ENCODE peak calls at places on chromosomes 1 and 21, in six cellular contexts. One of them, this sample, is unnamed.

GRCh38 chr1:1039145-1039910 is 19.4 kb downstream of the AGRN start:
- DNase-seq in SHP77 treated with DMSO at 0.1 percent for 48 hours: no peak
- DNase-seq in glomerular endothelial cell: no peak
- DNase-seq in HS-27A: no peak
- DNase-seq in sciatic nerve: no peak
- DNase-seq in right atrium auricular region: no peak
- DNase-seq in this sample: no peak

GRCh38 chr21:17925000-17925610 is 105.9 kb upstream of the C21orf91 start:
- DNase-seq in SHP77 treated with DMSO at 0.1 percent for 48 hours: no peak
- DNase-seq in glomerular endothelial cell: peak; percentile 18
- DNase-seq in HS-27A: peak; percentile 35
- DNase-seq in sciatic nerve: no peak
- DNase-seq in right atrium auricular region: no peak
- DNase-seq in this sample: no peak

GRCh38 chr1:27057389-27057788 is 44.7 kb upstream of the TENT5B start:
- DNase-seq in SHP77 treated with DMSO at 0.1 percent for 48 hours: no peak
- DNase-seq in glomerular endothelial cell: no peak
- DNase-seq in HS-27A: no peak
- DNase-seq in sciatic nerve: no peak
- DNase-seq in right atrium auricular region: no peak
- DNase-seq in this sample: no peak

GRCh38 chr1:234564035-234565029 is 45.6 kb downstream of the IRF2BP2 start:
- DNase-seq in SHP77 treated with DMSO at 0.1 percent for 48 hours: no peak
- DNase-seq in glomerular endothelial cell: no peak
- DNase-seq in HS-27A: no peak
- DNase-seq in sciatic nerve: no peak
- DNase-seq in right atrium auricular region: no peak
- DNase-seq in this sample: no peak

GRCh38 chr1:194644528-194644927 is 1458.1 kb upstream of the B3GALT2 start:
- DNase-seq in SHP77 treated with DMSO at 0.1 percent for 48 hours: no peak
- DNase-seq in glomerular endothelial cell: no peak
- DNase-seq in HS-27A: no peak
- DNase-seq in sciatic nerve: no peak
- DNase-seq in right atrium auricular region: no peak
- DNase-seq in this sample: no peak

GRCh38 chr1:235270625-235271024 is 57.4 kb downstream of the ARID4B start:
- DNase-seq in SHP77 treated with DMSO at 0.1 percent for 48 hours: no peak
- DNase-seq in glomerular endothelial cell: no peak
- DNase-seq in HS-27A: no peak
- DNase-seq in sciatic nerve: no peak
- DNase-seq in right atrium auricular region: no peak
- DNase-seq in this sample: no peak

GRCh38 chr1:54107131-54107530 is 45.7 kb downstream of the CDCP2 start:
- DNase-seq in SHP77 treated with DMSO at 0.1 percent for 48 hours: no peak
- DNase-seq in glomerular endothelial cell: no peak
- DNase-seq in HS-27A: no peak
- DNase-seq in sciatic nerve: no peak
- DNase-seq in right atrium auricular region: peak; percentile 56
- DNase-seq in this sample: no peak

GRCh38 chr1:25178917-25179571 is 53.3 kb downstream of the SYF2 start:
- DNase-seq in SHP77 treated with DMSO at 0.1 percent for 48 hours: no peak
- DNase-seq in glomerular endothelial cell: no peak
- DNase-seq in HS-27A: no peak
- DNase-seq in sciatic nerve: no peak
- DNase-seq in right atrium auricular region: peak; percentile 21
- DNase-seq in this sample: no peak

GRCh38 chr1:114061431-114061830 is 82.2 kb downstream of the OLFML3 start:
- DNase-seq in SHP77 treated with DMSO at 0.1 percent for 48 hours: no peak
- DNase-seq in glomerular endothelial cell: no peak
- DNase-seq in HS-27A: no peak
- DNase-seq in sciatic nerve: no peak
- DNase-seq in right atrium auricular region: no peak
- DNase-seq in this sample: no peak

GRCh38 chr1:204417231-204417997 is 5.8 kb upstream of the PPP1R15B start:
- DNase-seq in SHP77 treated with DMSO at 0.1 percent for 48 hours: no peak
- DNase-seq in glomerular endothelial cell: peak; percentile 91
- DNase-seq in HS-27A: peak; percentile 93
- DNase-seq in sciatic nerve: no peak
- DNase-seq in right atrium auricular region: peak; percentile 76
- DNase-seq in this sample: peak; percentile 12

GRCh38 chr1:150981177-150981804 is 801 bp upstream of the ANXA9 start:
- DNase-seq in SHP77 treated with DMSO at 0.1 percent for 48 hours: peak; percentile 92
- DNase-seq in glomerular endothelial cell: no peak
- DNase-seq in HS-27A: no peak
- DNase-seq in sciatic nerve: no peak
- DNase-seq in right atrium auricular region: no peak
- DNase-seq in this sample: no peak

GRCh38 chr1:156661932-156662587 is 15.1 kb downstream of the NES start:
- DNase-seq in SHP77 treated with DMSO at 0.1 percent for 48 hours: no peak
- DNase-seq in glomerular endothelial cell: no peak
- DNase-seq in HS-27A: no peak
- DNase-seq in sciatic nerve: no peak
- DNase-seq in right atrium auricular region: no peak
- DNase-seq in this sample: peak; percentile 65

GRCh38 chr1:242534753-242535152 is 10.3 kb upstream of the PLD5 start:
- DNase-seq in SHP77 treated with DMSO at 0.1 percent for 48 hours: no peak
- DNase-seq in glomerular endothelial cell: no peak
- DNase-seq in HS-27A: no peak
- DNase-seq in sciatic nerve: no peak
- DNase-seq in right atrium auricular region: no peak
- DNase-seq in this sample: no peak

GRCh38 chr21:28795251-28795650 is 197.4 kb downstream of the LTN1 start:
- DNase-seq in SHP77 treated with DMSO at 0.1 percent for 48 hours: no peak
- DNase-seq in glomerular endothelial cell: no peak
- DNase-seq in HS-27A: no peak
- DNase-seq in sciatic nerve: no peak
- DNase-seq in right atrium auricular region: no peak
- DNase-seq in this sample: no peak

GRCh38 chr1:69146303-69146702 is 421.4 kb upstream of the LRRC7 start:
- DNase-seq in SHP77 treated with DMSO at 0.1 percent for 48 hours: no peak
- DNase-seq in glomerular endothelial cell: no peak
- DNase-seq in HS-27A: no peak
- DNase-seq in sciatic nerve: no peak
- DNase-seq in right atrium auricular region: no peak
- DNase-seq in this sample: no peak

GRCh38 chr21:34510148-34511142 is 1.6 kb downstream of the KCNE1 start:
- DNase-seq in SHP77 treated with DMSO at 0.1 percent for 48 hours: no peak
- DNase-seq in glomerular endothelial cell: no peak
- DNase-seq in HS-27A: no peak
- DNase-seq in sciatic nerve: peak; percentile 86
- DNase-seq in right atrium auricular region: peak; percentile 76
- DNase-seq in this sample: peak; percentile 33

GRCh38 chr1:9596419-9597123 is 7.9 kb downstream of the TMEM201 start:
- DNase-seq in SHP77 treated with DMSO at 0.1 percent for 48 hours: no peak
- DNase-seq in glomerular endothelial cell: no peak
- DNase-seq in HS-27A: no peak
- DNase-seq in sciatic nerve: no peak
- DNase-seq in right atrium auricular region: no peak
- DNase-seq in this sample: no peak

GRCh38 chr1:212233321-212233720 is 51.9 kb upstream of the PPP2R5A start:
- DNase-seq in SHP77 treated with DMSO at 0.1 percent for 48 hours: no peak
- DNase-seq in glomerular endothelial cell: no peak
- DNase-seq in HS-27A: no peak
- DNase-seq in sciatic nerve: no peak
- DNase-seq in right atrium auricular region: no peak
- DNase-seq in this sample: no peak

GRCh38 chr1:86394416-86394815 is 1.7 kb downstream of the ODF2L start:
- DNase-seq in SHP77 treated with DMSO at 0.1 percent for 48 hours: no peak
- DNase-seq in glomerular endothelial cell: no peak
- DNase-seq in HS-27A: no peak
- DNase-seq in sciatic nerve: no peak
- DNase-seq in right atrium auricular region: no peak
- DNase-seq in this sample: no peak

GRCh38 chr1:18852501-18852900 is 7.0 kb downstream of the TAS1R2 start:
- DNase-seq in SHP77 treated with DMSO at 0.1 percent for 48 hours: no peak
- DNase-seq in glomerular endothelial cell: no peak
- DNase-seq in HS-27A: no peak
- DNase-seq in sciatic nerve: no peak
- DNase-seq in right atrium auricular region: no peak
- DNase-seq in this sample: no peak

GRCh38 chr1:211352985-211353515 is 26.4 kb downstream of the TRAF5 start:
- DNase-seq in SHP77 treated with DMSO at 0.1 percent for 48 hours: peak; percentile 25
- DNase-seq in glomerular endothelial cell: no peak
- DNase-seq in HS-27A: no peak
- DNase-seq in sciatic nerve: no peak
- DNase-seq in right atrium auricular region: no peak
- DNase-seq in this sample: no peak

GRCh38 chr1:233109121-233109520 is 158.7 kb downstream of the NTPCR start:
- DNase-seq in SHP77 treated with DMSO at 0.1 percent for 48 hours: no peak
- DNase-seq in glomerular endothelial cell: no peak
- DNase-seq in HS-27A: no peak
- DNase-seq in sciatic nerve: no peak
- DNase-seq in right atrium auricular region: no peak
- DNase-seq in this sample: no peak

GRCh38 chr1:189708674-189709073 is 769.0 kb downstream of the BRINP3 start:
- DNase-seq in SHP77 treated with DMSO at 0.1 percent for 48 hours: no peak
- DNase-seq in glomerular endothelial cell: no peak
- DNase-seq in HS-27A: no peak
- DNase-seq in sciatic nerve: no peak
- DNase-seq in right atrium auricular region: no peak
- DNase-seq in this sample: no peak

GRCh38 chr1:36320291-36320758 is 3.1 kb downstream of the EVA1B start:
- DNase-seq in SHP77 treated with DMSO at 0.1 percent for 48 hours: no peak
- DNase-seq in glomerular endothelial cell: no peak
- DNase-seq in HS-27A: no peak
- DNase-seq in sciatic nerve: no peak
- DNase-seq in right atrium auricular region: no peak
- DNase-seq in this sample: no peak

GRCh38 chr1:58155418-58156123 is 391.0 kb downstream of the OMA1 start:
- DNase-seq in SHP77 treated with DMSO at 0.1 percent for 48 hours: no peak
- DNase-seq in glomerular endothelial cell: no peak
- DNase-seq in HS-27A: no peak
- DNase-seq in sciatic nerve: no peak
- DNase-seq in right atrium auricular region: peak; percentile 58
- DNase-seq in this sample: no peak

GRCh38 chr1:26280333-26281042 is 602 bp downstream of the SH3BGRL3 start:
- DNase-seq in SHP77 treated with DMSO at 0.1 percent for 48 hours: no peak
- DNase-seq in glomerular endothelial cell: no peak
- DNase-seq in HS-27A: peak; percentile 71
- DNase-seq in sciatic nerve: no peak
- DNase-seq in right atrium auricular region: no peak
- DNase-seq in this sample: no peak

This sample was measured in amygdala.